ENCODE peak calls at places on chromosomes 3 and 15, in six cellular contexts. Z is mammary epithelial cell, M is pancreas, Y is transverse colon, J is SJCRH30, H is kidney. C is an unnamed sample.
A peak's percentile ranks its signal among the peaks of the same experiment; 100 is the strongest.

GRCh38 chr15:25689592-25689991 is 173.5 kb downstream of the ATP10A start:
- DNase-seq in Z (no peak), M (no peak), Y (no peak), J (no peak), H (no peak), C (no peak)

GRCh38 chr3:64393193-64393592 is 167.9 kb upstream of the PRICKLE2 start:
- DNase-seq in Z (no peak), M (no peak), Y (no peak), J (no peak), H (no peak), C (no peak)

GRCh38 chr3:143571548-143571947 is 276.7 kb downstream of the SLC9A9 start:
- DNase-seq in Z (no peak), M (no peak), Y (no peak), J (no peak), H (no peak), C (no peak)

GRCh38 chr3:161272524-161272923 is 51.4 kb downstream of the NMD3 start:
- DNase-seq in Z (no peak), M (no peak), Y (no peak), J (no peak), H (no peak), C (no peak)

GRCh38 chr3:172171396-172172075 is 132.2 kb downstream of the FNDC3B start:
- DNase-seq in Z (no peak), M (no peak), Y (no peak), J (peak; percentile 39), H (no peak), C (no peak)

GRCh38 chr15:84859143-84859542 is 25.3 kb upstream of the SLC28A1 start:
- DNase-seq in Z (peak; percentile 82), M (no peak), Y (peak; percentile 31), J (no peak), H (peak; percentile 88), C (no peak)

GRCh38 chr15:72230197-72231065 is 559 bp downstream of the PKM start:
- DNase-seq in Z (peak; percentile 70), M (peak; percentile 84), Y (peak; percentile 87), J (peak; percentile 91), H (peak; percentile 98), C (peak; percentile 94)

GRCh38 chr15:66747866-66748265 is 45.8 kb downstream of the SMAD6 start:
- DNase-seq in Z (no peak), M (no peak), Y (no peak), J (no peak), H (no peak), C (no peak)

GRCh38 chr3:122294365-122294764 is 30.7 kb upstream of the CSTA start:
- DNase-seq in Z (no peak), M (peak; percentile 38), Y (no peak), J (no peak), H (no peak), C (no peak)

GRCh38 chr15:83709246-83709645 is 55.3 kb downstream of the ADAMTSL3 start:
- DNase-seq in Z (peak; percentile 86), M (no peak), Y (no peak), J (peak; percentile 38), H (no peak), C (no peak)

GRCh38 chr15:70501121-70501727 is 262.1 kb downstream of the UACA start:
- DNase-seq in Z (no peak), M (no peak), Y (no peak), J (no peak), H (no peak), C (no peak)

GRCh38 chr3:174276826-174277225 is 582.3 kb upstream of the NAALADL2 start:
- DNase-seq in Z (no peak), M (no peak), Y (no peak), J (no peak), H (no peak), C (no peak)

GRCh38 chr3:77816470-77816869 is 776.6 kb downstream of the ROBO2 start:
- DNase-seq in Z (no peak), M (no peak), Y (no peak), J (no peak), H (no peak), C (no peak)

GRCh38 chr3:148790841-148791240 is 36.8 kb upstream of the CPB1 start:
- DNase-seq in Z (no peak), M (no peak), Y (peak; percentile 11), J (peak; percentile 60), H (no peak), C (no peak)

GRCh38 chr3:104214937-104215336 is 1151.8 kb upstream of the ALCAM start:
- DNase-seq in Z (no peak), M (no peak), Y (no peak), J (no peak), H (no peak), C (no peak)

GRCh38 chr3:159560214-159561004 is 428.2 kb upstream of the IL12A start:
- DNase-seq in Z (no peak), M (no peak), Y (no peak), J (no peak), H (no peak), C (no peak)

GRCh38 chr3:115436767-115437301 is 186.5 kb upstream of the GAP43 start:
- DNase-seq in Z (peak; percentile 97), M (no peak), Y (no peak), J (peak; percentile 16), H (no peak), C (no peak)

GRCh38 chr15:62603757-62604156 is 438.7 kb upstream of the C2CD4B start:
- DNase-seq in Z (peak; percentile 89), M (no peak), Y (peak; percentile 35), J (no peak), H (no peak), C (no peak)

DNA sequence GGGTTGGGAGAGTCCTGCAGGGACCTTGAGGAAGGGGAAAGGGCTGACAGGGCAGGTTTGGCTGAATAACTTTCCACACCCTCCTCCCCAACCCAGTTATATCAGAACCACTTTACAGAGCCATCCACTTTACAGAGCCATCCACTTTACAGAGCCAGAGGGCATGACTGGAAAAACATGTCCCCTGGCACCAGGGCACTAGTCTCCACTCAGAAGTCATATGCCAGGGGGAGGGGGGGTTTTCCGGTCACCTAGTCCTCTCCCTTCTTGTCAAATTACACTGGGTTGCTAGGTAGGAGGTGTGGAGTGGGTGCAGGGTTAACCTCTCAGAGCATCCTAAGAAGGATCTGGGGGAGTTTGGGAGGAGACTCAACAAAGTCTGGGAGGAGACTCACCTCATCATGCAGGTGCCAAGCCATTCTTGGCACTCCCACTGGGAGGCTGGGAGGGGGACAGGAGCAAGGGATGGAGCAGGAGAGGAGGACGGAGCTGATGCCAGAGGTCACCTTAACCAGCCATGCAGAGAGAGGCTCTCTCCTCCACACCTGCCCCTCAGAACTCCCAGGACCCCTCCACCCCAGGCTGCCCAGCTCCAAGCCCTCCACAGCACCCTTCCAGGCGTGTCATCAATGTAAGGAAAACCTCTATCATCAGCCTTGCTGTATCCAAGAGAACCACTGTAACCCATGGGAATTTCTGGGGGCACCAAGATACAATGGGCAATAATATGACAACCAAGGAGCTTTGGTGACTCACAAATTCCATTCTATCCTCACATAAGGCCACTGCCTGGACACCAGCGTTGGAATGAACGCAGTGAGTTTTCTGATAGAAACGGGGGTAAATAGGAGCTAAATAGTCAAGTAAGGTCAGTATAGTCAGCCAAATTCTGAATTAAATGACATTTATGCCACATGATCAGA is 1.7 kb downstream of the LRRC2 start:
- DNase-seq in Z (no peak), M (no peak), Y (no peak), J (no peak), H (peak; percentile 50), C (no peak)
- H3K4me1 ChIP-seq in Z (peaks cover 7% of the 10 kb centered on the region), M (no peaks in the 10 kb centered on the region), Y (no peaks in the 10 kb centered on the region), J (no peaks in the 10 kb centered on the region), H (peaks cover 2% of the 10 kb centered on the region), C (peaks cover 4% of the 10 kb centered on the region)

DNA sequence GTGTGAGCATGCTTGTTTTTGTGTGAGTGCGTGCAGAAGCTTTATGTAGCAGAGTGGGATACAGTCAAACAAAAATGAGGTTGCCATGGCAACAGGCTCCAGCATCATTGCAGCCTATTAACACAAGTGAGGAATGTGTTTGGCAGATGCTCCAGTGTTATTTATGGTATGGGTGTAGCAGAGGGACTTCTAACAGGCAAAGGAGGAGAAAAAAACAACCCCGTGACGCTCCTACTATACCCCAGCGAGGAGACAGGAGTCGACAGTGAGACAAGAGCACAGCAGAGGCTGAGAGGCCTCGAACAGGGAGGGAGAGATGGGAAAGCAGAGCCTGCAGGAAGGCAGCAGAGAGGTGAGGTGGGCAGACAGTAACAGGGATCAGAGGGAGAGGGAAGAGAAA is 4.9 kb downstream of the ADCY5 start:
- DNase-seq in Z (no peak), M (no peak), Y (no peak), J (no peak), H (no peak), C (no peak)
- H3K4me1 ChIP-seq in Z (peaks cover 8% of the 10 kb centered on the region), M (no peaks in the 10 kb centered on the region), Y (no peaks in the 10 kb centered on the region), J (no peaks in the 10 kb centered on the region), H (peaks cover 5% of the 10 kb centered on the region), C (peaks cover 7% of the 10 kb centered on the region)

GRCh38 chr15:98873441-98874218 is 134.0 kb downstream of the PGPEP1L start:
- DNase-seq in Z (peak; percentile 90), M (no peak), Y (no peak), J (peak; percentile 78), H (no peak), C (no peak)
- H3K4me1 ChIP-seq in Z (peaks cover 44% of the 10 kb centered on the region), M (peaks cover 9% of the 10 kb centered on the region), Y (peaks cover 8% of the 10 kb centered on the region), J (peaks cover 22% of the 10 kb centered on the region), H (peaks cover 17% of the 10 kb centered on the region), C (no peaks in the 10 kb centered on the region)

DNA sequence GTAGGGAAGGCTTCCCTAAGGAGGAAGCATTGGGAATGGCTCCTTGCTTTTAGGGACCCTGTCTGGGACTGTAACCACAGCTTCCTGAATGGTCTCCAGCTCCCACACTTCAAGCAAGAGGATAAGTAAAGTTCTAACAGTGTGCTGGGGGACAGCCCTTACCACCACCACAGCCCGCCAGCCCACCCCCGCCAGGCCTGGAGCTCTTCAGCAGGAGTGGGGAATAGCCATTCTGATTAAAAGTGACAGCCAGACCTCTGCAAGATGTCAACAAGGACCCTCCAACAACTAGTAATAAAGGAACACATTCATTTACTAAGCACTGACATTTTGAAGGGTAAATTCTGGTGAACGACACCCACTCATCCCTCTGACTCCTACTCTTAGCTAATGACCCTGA is 49.4 kb downstream of the CPN2 start:
- DNase-seq in Z (no peak), M (no peak), Y (no peak), J (no peak), H (no peak), C (no peak)
- H3K4me1 ChIP-seq in Z (peaks cover 12% of the 10 kb centered on the region), M (no peaks in the 10 kb centered on the region), Y (no peaks in the 10 kb centered on the region), J (no peaks in the 10 kb centered on the region), H (peaks cover 14% of the 10 kb centered on the region), C (peaks cover 2% of the 10 kb centered on the region)

DNA sequence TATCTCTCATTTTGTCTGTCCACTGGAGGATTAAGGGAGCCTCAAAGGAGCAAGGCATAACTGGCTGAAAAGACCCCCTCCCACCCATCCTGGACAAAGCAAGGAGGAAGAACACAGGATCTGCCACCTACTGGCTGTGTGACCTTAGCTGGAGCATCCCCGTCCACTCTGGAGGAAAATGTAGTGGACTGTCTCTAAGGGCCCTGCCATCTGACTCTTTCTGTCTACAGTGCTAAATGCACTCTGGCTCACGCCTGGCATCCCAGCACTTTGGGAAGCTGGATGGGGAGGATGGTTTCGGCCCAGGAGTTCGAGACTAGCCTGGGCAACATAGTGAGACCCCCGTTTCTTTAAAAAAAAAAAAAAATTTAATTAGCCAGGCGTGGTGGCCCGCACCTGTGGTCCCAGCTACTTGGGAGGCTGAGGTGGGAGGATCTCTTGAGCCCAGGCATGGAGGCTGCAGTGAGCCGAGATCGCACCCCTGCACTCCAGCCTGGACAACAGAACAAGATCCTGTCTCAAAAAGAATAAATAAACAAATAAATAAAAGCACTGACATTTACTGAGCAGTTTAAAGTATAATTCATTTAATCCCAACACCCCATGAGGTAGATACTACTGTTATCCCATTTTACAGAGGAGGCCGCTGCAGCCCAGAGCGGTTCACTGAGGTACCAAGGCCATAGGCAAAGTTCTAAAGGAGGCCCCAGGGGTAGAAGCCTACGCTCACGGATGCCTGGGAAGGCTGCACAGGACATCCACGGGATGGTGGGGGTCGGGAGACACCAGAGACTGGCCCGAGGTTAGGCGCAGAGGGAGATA is 1.1 kb downstream of the TBC1D2B start:
- DNase-seq in Z (no peak), M (no peak), Y (no peak), J (no peak), H (no peak), C (no peak)
- H3K4me1 ChIP-seq in Z (peaks cover 11% of the 10 kb centered on the region), M (peaks cover 19% of the 10 kb centered on the region), Y (peaks cover 26% of the 10 kb centered on the region), J (peaks cover 33% of the 10 kb centered on the region), H (peaks cover 18% of the 10 kb centered on the region), C (peaks cover 48% of the 10 kb centered on the region)

GRCh38 chr3:127794402-127794801 is 27.9 kb downstream of the MGLL start:
- DNase-seq in Z (no peak), M (no peak), Y (no peak), J (no peak), H (no peak), C (no peak)
- H3K4me1 ChIP-seq in Z (peaks cover 17% of the 10 kb centered on the region), M (no peaks in the 10 kb centered on the region), Y (peaks cover 8% of the 10 kb centered on the region), J (peaks cover 22% of the 10 kb centered on the region), H (peaks cover 15% of the 10 kb centered on the region), C (peaks cover 14% of the 10 kb centered on the region)